ENCODE peak calls at places on chromosomes 1 and 21, in four cellular contexts. One of them, this sample, is unnamed.

GRCh38 chr1:161061419-161061818 is 8.3 kb downstream of the ARHGAP30 start:
- DNase-seq in heart right ventricle: no peak
- DNase-seq in H1: no peak
- DNase-seq in GM23338: no peak
- DNase-seq in this sample: no peak

GRCh38 chr1:237542525-237543418 is 347.9 kb downstream of the ZP4 start:
- DNase-seq in heart right ventricle: no peak
- DNase-seq in H1: no peak
- DNase-seq in GM23338: peak
- DNase-seq in this sample: no peak

GRCh38 chr1:147478556-147478955 is 62.7 kb upstream of the BCL9 start:
- DNase-seq in heart right ventricle: no peak
- DNase-seq in H1: no peak
- DNase-seq in GM23338: no peak
- DNase-seq in this sample: no peak

GRCh38 chr1:71766748-71767147 is 515.6 kb downstream of the NEGR1 start:
- DNase-seq in heart right ventricle: no peak
- DNase-seq in H1: no peak
- DNase-seq in GM23338: no peak
- DNase-seq in this sample: no peak

GRCh38 chr1:180964609-180965008 is 51.9 kb downstream of the KIAA1614 start:
- DNase-seq in heart right ventricle: no peak
- DNase-seq in H1: no peak
- DNase-seq in GM23338: no peak
- DNase-seq in this sample: no peak

GRCh38 chr1:225480825-225481434 is 53.1 kb upstream of the LBR start:
- DNase-seq in heart right ventricle: peak
- DNase-seq in H1: no peak
- DNase-seq in GM23338: peak
- DNase-seq in this sample: no peak

GRCh38 chr1:218809625-218810024 is 364.1 kb upstream of the LYPLAL1 start:
- DNase-seq in heart right ventricle: no peak
- DNase-seq in H1: no peak
- DNase-seq in GM23338: no peak
- DNase-seq in this sample: no peak

GRCh38 chr1:1921459-1921862 is 2.4 kb upstream of the TMEM52 start:
- DNase-seq in heart right ventricle: no peak
- DNase-seq in H1: no peak
- DNase-seq in GM23338: no peak
- DNase-seq in this sample: no peak

GRCh38 chr1:93673159-93673657 is 8.4 kb downstream of the BCAR3 start:
- DNase-seq in heart right ventricle: no peak
- DNase-seq in H1: no peak
- DNase-seq in GM23338: no peak
- DNase-seq in this sample: no peak

GRCh38 chr1:34856697-34857096 is 2.9 kb downstream of the SMIM12 start:
- DNase-seq in heart right ventricle: no peak
- DNase-seq in H1: no peak
- DNase-seq in GM23338: no peak
- DNase-seq in this sample: no peak

GRCh38 chr1:45979074-45979777 is 153.2 kb downstream of the PIK3R3 start:
- DNase-seq in heart right ventricle: no peak
- DNase-seq in H1: no peak
- DNase-seq in GM23338: no peak
- DNase-seq in this sample: no peak

GRCh38 chr1:21280011-21280471 is 10.2 kb downstream of the ECE1 start:
- DNase-seq in heart right ventricle: peak
- DNase-seq in H1: no peak
- DNase-seq in GM23338: no peak
- DNase-seq in this sample: no peak

GRCh38 chr1:1374068-1374860 is 743 bp downstream of the AURKAIP1 start:
- DNase-seq in heart right ventricle: peak
- DNase-seq in H1: no peak
- DNase-seq in GM23338: peak
- DNase-seq in this sample: no peak

GRCh38 chr1:206004821-206005220 is 1.6 kb upstream of the RAB7B start:
- DNase-seq in heart right ventricle: no peak
- DNase-seq in H1: no peak
- DNase-seq in GM23338: no peak
- DNase-seq in this sample: no peak

GRCh38 chr1:3995141-3995780 is 95.2 kb upstream of the C1orf174 start:
- DNase-seq in heart right ventricle: no peak
- DNase-seq in H1: no peak
- DNase-seq in GM23338: no peak
- DNase-seq in this sample: no peak

GRCh38 chr1:40389871-40390560 is 16.5 kb downstream of the SMAP2 start:
- DNase-seq in heart right ventricle: no peak
- DNase-seq in H1: no peak
- DNase-seq in GM23338: no peak
- DNase-seq in this sample: no peak

GRCh38 chr1:163055531-163055930 is 13.6 kb upstream of the RGS4 start:
- DNase-seq in heart right ventricle: no peak
- DNase-seq in H1: no peak
- DNase-seq in GM23338: no peak
- DNase-seq in this sample: no peak

GRCh38 chr1:2956571-2956970 is 64.7 kb upstream of the ACTRT2 start:
- DNase-seq in heart right ventricle: no peak
- DNase-seq in H1: no peak
- DNase-seq in GM23338: no peak
- DNase-seq in this sample: no peak

GRCh38 chr1:173258484-173259264 is 51.5 kb upstream of the TNFSF4 start:
- DNase-seq in heart right ventricle: no peak
- DNase-seq in H1: no peak
- DNase-seq in GM23338: peak
- DNase-seq in this sample: no peak

GRCh38 chr1:106952766-106953165 is 103.7 kb upstream of the PRMT6 start:
- DNase-seq in heart right ventricle: no peak
- DNase-seq in H1: no peak
- DNase-seq in GM23338: no peak
- DNase-seq in this sample: no peak

GRCh38 chr1:198072177-198072576 is 84.6 kb upstream of the NEK7 start:
- DNase-seq in heart right ventricle: no peak
- DNase-seq in H1: no peak
- DNase-seq in GM23338: peak
- DNase-seq in this sample: no peak

GRCh38 chr1:15047237-15047636 is 106.3 kb upstream of the TMEM51 start:
- DNase-seq in heart right ventricle: no peak
- DNase-seq in H1: no peak
- DNase-seq in GM23338: no peak
- DNase-seq in this sample: no peak

GRCh38 chr1:221431968-221432367 is 309.9 kb downstream of the DUSP10 start:
- DNase-seq in heart right ventricle: no peak
- DNase-seq in H1: no peak
- DNase-seq in GM23338: no peak
- DNase-seq in this sample: no peak

GRCh38 chr1:186094170-186094569 is 280.9 kb downstream of the TPR start:
- DNase-seq in heart right ventricle: no peak
- DNase-seq in H1: no peak
- DNase-seq in GM23338: no peak
- DNase-seq in this sample: no peak

GRCh38 chr1:100606438-100606837 is 68.5 kb downstream of the GPR88 start:
- DNase-seq in heart right ventricle: peak
- DNase-seq in H1: no peak
- DNase-seq in GM23338: peak
- DNase-seq in this sample: no peak
- TF ChIP-seq CTCF in heart right ventricle: peak
- TF ChIP-seq CTCF in H1: peak
- TF ChIP-seq CTCF in GM23338: peak
- TF ChIP-seq CTCF in this sample: peak

GRCh38 chr21:35226960-35227741 is 178.0 kb upstream of the RUNX1 start:
- DNase-seq in heart right ventricle: no peak
- DNase-seq in H1: no peak
- DNase-seq in GM23338: no peak
- DNase-seq in this sample: no peak
- H3K4me3 ChIP-seq in heart right ventricle: no peak
- H3K4me3 ChIP-seq in H1: no peak
- H3K4me3 ChIP-seq in GM23338: no peak
- H3K4me3 ChIP-seq in this sample: no peak

GRCh38 chr1:211812584-211812983 is 18.0 kb downstream of the LPGAT1 start:
- DNase-seq in heart right ventricle: no peak
- DNase-seq in H1: no peak
- DNase-seq in GM23338: peak
- DNase-seq in this sample: no peak
- H3K27ac ChIP-seq in heart right ventricle: no peak
- H3K27ac ChIP-seq in H1: no peak
- H3K27ac ChIP-seq in GM23338: no peak
- H3K27ac ChIP-seq in this sample: no peak

GRCh38 chr1:210360852-210361477 is 32.3 kb downstream of the HHAT start:
- DNase-seq in heart right ventricle: no peak
- DNase-seq in H1: no peak
- DNase-seq in GM23338: peak
- DNase-seq in this sample: no peak
- TF ChIP-seq CTCF in heart right ventricle: peak
- TF ChIP-seq CTCF in H1: peak
- TF ChIP-seq CTCF in GM23338: peak
- TF ChIP-seq CTCF in this sample: peak

GRCh38 chr1:167923324-167924039 is 9.5 kb upstream of the ADCY10 start:
- DNase-seq in heart right ventricle: no peak
- DNase-seq in H1: no peak
- DNase-seq in GM23338: no peak
- DNase-seq in this sample: no peak
- H3K4me3 ChIP-seq in heart right ventricle: no peak
- H3K4me3 ChIP-seq in H1: no peak
- H3K4me3 ChIP-seq in GM23338: no peak
- H3K4me3 ChIP-seq in this sample: no peak

This sample was measured in dorsolateral prefrontal cortex.